ENCODE peak calls at places on chromosomes 16 and 17, in nine cellular contexts. L is ovary; W is stimulated activated CD4-positive, alpha-beta T cell treated with anti-CD3 and anti-CD28 coated beads, Interleukin-4, amount 100 ng/mL, for 1 hour; U is H7; O is EH; J is dorsolateral prefrontal cortex; B is hepatic stellate cell; P is NCI-H1694; K is NCI-H510A treated with DMSO at 0.1 percent for 48 hours. M is an unnamed sample.

GRCh38 chr16:75048051-75048450 is 49.2 kb downstream of the ZNRF1 start:
- DNase-seq in K (no peak), U (no peak), B (no peak), J (no peak), P (no peak), O (no peak), W (no peak), L (no peak), M (no peak)

GRCh38 chr16:53465606-53466290 is 31.5 kb downstream of the RBL2 start:
- DNase-seq in J (no peak), L (no peak), K (no peak), U (no peak), W (no peak), O (peak), B (peak), P (no peak), M (no peak)

GRCh38 chr17:17994271-17994670 is 21.6 kb downstream of the DRC3 start:
- DNase-seq in U (peak), B (no peak), P (peak), J (no peak), O (peak), K (peak), W (peak), L (peak), M (no peak)

GRCh38 chr16:23434380-23434779 is 18.6 kb downstream of the COG7 start:
- DNase-seq in J (no peak), P (peak), B (peak), O (peak), K (peak), U (peak), L (no peak), W (no peak), M (no peak)

GRCh38 chr16:89859809-89860075 is 13.7 kb upstream of the TCF25 start:
- DNase-seq in J (no peak), W (no peak), K (no peak), O (no peak), B (no peak), P (no peak), U (no peak), L (no peak), M (no peak)

GRCh38 chr17:27458524-27458908 is 2.3 kb downstream of the KSR1 start:
- DNase-seq in B (no peak), J (no peak), W (no peak), L (no peak), O (peak), P (no peak), K (peak), U (peak), M (no peak)

GRCh38 chr16:87252269-87252970 is 64.8 kb downstream of the C16orf95 start:
- DNase-seq in B (no peak), P (no peak), O (peak), K (no peak), J (no peak), L (no peak), W (no peak), U (no peak), M (no peak)

GRCh38 chr17:34151081-34151480 is 104.0 kb upstream of the CCL2 start:
- DNase-seq in U (no peak), O (peak), K (no peak), W (no peak), L (no peak), J (no peak), P (no peak), B (no peak), M (no peak)

GRCh38 chr17:58224315-58224714 is 5.3 kb upstream of the MKS1 start:
- DNase-seq in P (no peak), K (no peak), O (peak), J (no peak), W (no peak), L (no peak), U (no peak), B (peak), M (no peak)

GRCh38 chr17:72381597-72382397 is 261.0 kb downstream of the SOX9 start:
- DNase-seq in W (no peak), P (no peak), L (no peak), U (peak), B (no peak), O (no peak), K (peak), J (no peak), M (no peak)

GRCh38 chr16:50360033-50360778 is 8.6 kb downstream of the BRD7 start:
- DNase-seq in U (no peak), B (no peak), L (no peak), J (no peak), O (peak), K (no peak), W (no peak), P (no peak), M (no peak)

GRCh38 chr17:27892866-27893769 is at the start of gene LYRM9:
- DNase-seq in L (peak), O (peak), B (peak), W (peak), P (peak), K (peak), J (peak), U (peak), M (peak)

GRCh38 chr16:73010150-73010676 is 37.7 kb downstream of the ZFHX3 start:
- DNase-seq in B (no peak), P (no peak), K (no peak), U (no peak), L (no peak), W (no peak), J (no peak), O (no peak), M (no peak)

GRCh38 chr17:43171761-43172487 is 910 bp downstream of the NBR1 start:
- DNase-seq in K (peak), J (no peak), U (no peak), L (peak), P (peak), O (peak), W (no peak), B (peak), M (no peak)

GRCh38 chr17:57106107-57106835 is 21.2 kb downstream of the AKAP1 start:
- DNase-seq in B (no peak), W (no peak), J (no peak), L (no peak), O (peak), K (peak), U (peak), P (peak), M (peak)

GRCh38 chr17:60325730-60326524 is 66.0 kb downstream of the USP32 start:
- DNase-seq in J (no peak), O (no peak), L (no peak), K (no peak), P (no peak), W (no peak), B (no peak), U (no peak), M (no peak)

GRCh38 chr17:76532072-76532651 is 5.3 kb downstream of the CYGB start:
- DNase-seq in L (no peak), K (no peak), P (no peak), O (peak), J (no peak), B (no peak), W (no peak), U (peak), M (no peak)

GRCh38 chr16:85480727-85481101 is 132.4 kb upstream of the GSE1 start:
- DNase-seq in L (no peak), P (peak), J (no peak), O (no peak), B (no peak), U (no peak), K (no peak), W (no peak), M (no peak)

GRCh38 chr16:69513180-69513966 is 52.4 kb upstream of the NFAT5 start:
- DNase-seq in U (no peak), L (no peak), P (no peak), B (no peak), K (no peak), O (peak), J (no peak), W (no peak), M (no peak)